ENCODE peak calls at places on chromosome 19, in nine cellular contexts. M, A, C, J, X, E, B, I and H are unnamed samples.

GRCh38 chr19:43560687-43561086 is 14.6 kb downstream of the XRCC1 start:
- DNase-seq in M (no peak), A (no peak), C (no peak), J (no peak), X (no peak), E (no peak), B (no peak), I (peak), H (no peak)

GRCh38 chr19:15781659-15782058 is 5.8 kb upstream of the OR10H5 start:
- DNase-seq in M (no peak), A (no peak), C (no peak), J (no peak), X (no peak), E (no peak), B (no peak), I (no peak), H (no peak)

GRCh38 chr19:31149306-31149975 is 199.8 kb downstream of the TSHZ3 start:
- DNase-seq in M (no peak), A (no peak), C (no peak), J (no peak), X (no peak), E (no peak), B (no peak), I (no peak), H (no peak)

GRCh38 chr19:13930402-13930801 is 7.8 kb downstream of the PODNL1 start:
- DNase-seq in M (no peak), A (no peak), C (no peak), J (no peak), X (no peak), E (no peak), B (no peak), I (no peak), H (no peak)

GRCh38 chr19:8922591-8922990 is 87.6 kb downstream of the MUC16 start:
- DNase-seq in M (no peak), A (no peak), C (no peak), J (no peak), X (no peak), E (no peak), B (no peak), I (no peak), H (no peak)

GRCh38 chr19:3324405-3324856 is 42.0 kb upstream of the NFIC start:
- DNase-seq in M (peak), A (peak), C (peak), J (no peak), X (no peak), E (no peak), B (peak), I (peak), H (peak)

GRCh38 chr19:16085115-16085514 is 8.8 kb downstream of the TPM4 start:
- DNase-seq in M (no peak), A (no peak), C (no peak), J (no peak), X (no peak), E (no peak), B (peak), I (no peak), H (no peak)

GRCh38 chr19:51272183-51272817 is 21.4 kb downstream of the SIGLECL1 start:
- DNase-seq in M (peak), A (no peak), C (no peak), J (no peak), X (no peak), E (no peak), B (peak), I (peak), H (no peak)

GRCh38 chr19:49437231-49437630 is 4.1 kb downstream of the SLC17A7 start:
- DNase-seq in M (no peak), A (no peak), C (no peak), J (no peak), X (no peak), E (peak), B (no peak), I (no peak), H (no peak)

GRCh38 chr19:40596608-40597328 is 4.4 kb upstream of the LTBP4 start:
- DNase-seq in M (no peak), A (no peak), C (no peak), J (no peak), X (no peak), E (no peak), B (peak), I (no peak), H (no peak)

GRCh38 chr19:55678121-55678671 is 3.2 kb downstream of the EPN1 start:
- DNase-seq in M (no peak), A (no peak), C (no peak), J (no peak), X (no peak), E (no peak), B (no peak), I (peak), H (no peak)

GRCh38 chr19:17089238-17089637 is 13.7 kb downstream of the MYO9B start:
- DNase-seq in M (no peak), A (no peak), C (no peak), J (no peak), X (no peak), E (no peak), B (no peak), I (no peak), H (no peak)

GRCh38 chr19:37941820-37942515 is 35.0 kb downstream of the SIPA1L3 start:
- DNase-seq in M (no peak), A (no peak), C (no peak), J (peak), X (no peak), E (no peak), B (no peak), I (peak), H (no peak)

GRCh38 chr19:10836478-10837325 is 690 bp upstream of the TMED1 start:
- DNase-seq in M (no peak), A (peak), C (peak), J (peak), X (no peak), E (peak), B (peak), I (peak), H (peak)

GRCh38 chr19:10927691-10928562 is 512 bp downstream of the YIPF2 start:
- DNase-seq in M (peak), A (no peak), C (no peak), J (no peak), X (no peak), E (peak), B (peak), I (no peak), H (no peak)

GRCh38 chr19:56836059-56836458 is 4.5 kb downstream of the PEG3 start:
- DNase-seq in M (no peak), A (no peak), C (no peak), J (no peak), X (no peak), E (no peak), B (no peak), I (no peak), H (no peak)

GRCh38 chr19:57664269-57665127 is 4.2 kb upstream of the ZSCAN4 start:
- DNase-seq in M (no peak), A (no peak), C (peak), J (no peak), X (peak), E (peak), B (peak), I (peak), H (no peak)

GRCh38 chr19:19866599-19867248 is 1.0 kb downstream of the ZNF253 start:
- DNase-seq in M (no peak), A (peak), C (peak), J (no peak), X (peak), E (no peak), B (peak), I (peak), H (no peak)

GRCh38 chr19:58154679-58155648 is 4.4 kb upstream of the ZNF329 start:
- DNase-seq in M (peak), A (peak), C (peak), J (no peak), X (peak), E (peak), B (peak), I (peak), H (peak)

GRCh38 chr19:58021541-58022282 is 12.1 kb upstream of the ZSCAN1 start:
- DNase-seq in M (peak), A (no peak), C (peak), J (no peak), X (peak), E (peak), B (peak), I (peak), H (peak)

GRCh38 chr19:32603961-32604360 is 23.0 kb downstream of the PDCD5 start:
- DNase-seq in M (no peak), A (no peak), C (no peak), J (no peak), X (no peak), E (no peak), B (no peak), I (no peak), H (no peak)